ENCODE peak calls at places on chromosomes 2 and 18, in six cellular contexts. V, N, G, W, J and D are unnamed samples.
A peak's percentile ranks its signal among the peaks of the same experiment; 100 is the strongest.

GRCh38 chr2:6845903-6846302 is 19.8 kb downstream of the CMPK2 start:
- DNase-seq in V (no peak), W (no peak), J (no peak), N (no peak), G (no peak), D (no peak)

GRCh38 chr18:74457043-74457742 is at the start of gene DIPK1C:
- DNase-seq in J (peak; percentile 69), N (peak; percentile 41), V (peak; percentile 26), W (no peak), G (no peak), D (no peak)

GRCh38 chr2:40200516-40200915 is 251.4 kb downstream of the SLC8A1 start:
- DNase-seq in N (no peak), G (no peak), V (no peak), W (no peak), J (no peak), D (peak; percentile 76)

GRCh38 chr2:168722592-168722991 is 79.8 kb upstream of the NOSTRIN start:
- DNase-seq in W (no peak), G (no peak), J (no peak), V (no peak), N (peak; percentile 66), D (peak; percentile 59)

GRCh38 chr2:70557171-70557838 is 3.7 kb upstream of the TGFA start:
- DNase-seq in V (peak; percentile 74), N (no peak), W (no peak), G (no peak), J (no peak), D (no peak)

GRCh38 chr2:207474871-207475485 is 54.8 kb upstream of the CREB1 start:
- DNase-seq in V (peak; percentile 75), G (no peak), N (peak; percentile 45), J (peak; percentile 70), W (no peak), D (peak; percentile 72)

GRCh38 chr2:127818794-127819425 is 7.9 kb upstream of the WDR33 start:
- DNase-seq in J (no peak), V (no peak), N (no peak), W (no peak), G (no peak), D (no peak)

GRCh38 chr18:33804258-33804657 is 226.2 kb downstream of the ASXL3 start:
- DNase-seq in J (no peak), N (no peak), W (no peak), V (peak; percentile 11), G (no peak), D (peak; percentile 31)

GRCh38 chr18:79458131-79458838 is 62.6 kb downstream of the NFATC1 start:
- DNase-seq in V (peak; percentile 87), J (no peak), N (peak; percentile 79), G (peak; percentile 20), W (no peak), D (peak; percentile 79)

GRCh38 chr2:220076734-220077133 is 449.3 kb downstream of the SLC4A3 start:
- DNase-seq in G (no peak), N (peak; percentile 14), J (peak; percentile 75), V (peak; percentile 48), W (no peak), D (peak; percentile 82)

GRCh38 chr2:17713291-17713690 is 40.3 kb downstream of the SMC6 start:
- DNase-seq in W (no peak), J (no peak), N (no peak), G (no peak), V (no peak), D (no peak)

GRCh38 chr18:11178951-11179549 is 29.7 kb upstream of the PIEZO2 start:
- DNase-seq in N (peak; percentile 16), V (no peak), J (no peak), W (no peak), G (no peak), D (peak; percentile 92)

GRCh38 chr18:79454034-79454735 is 58.5 kb downstream of the NFATC1 start:
- DNase-seq in W (no peak), N (peak; percentile 48), G (no peak), V (no peak), J (no peak), D (peak; percentile 56)

GRCh38 chr18:2880473-2880872 is 33.7 kb downstream of the EMILIN2 start:
- DNase-seq in G (no peak), J (no peak), W (no peak), V (no peak), N (no peak), D (no peak)

GRCh38 chr2:186751790-186752189 is 57.9 kb downstream of the FAM171B start:
- DNase-seq in W (no peak), N (no peak), V (no peak), G (no peak), J (no peak), D (no peak)

GRCh38 chr2:231648579-231649174 is 56.0 kb downstream of the TEX44 start:
- DNase-seq in N (peak; percentile 70), J (peak; percentile 69), V (peak; percentile 84), W (peak; percentile 87), G (no peak), D (peak; percentile 34)

GRCh38 chr2:235659767-235660322 is 166.0 kb downstream of the AGAP1 start:
- DNase-seq in W (no peak), G (peak; percentile 66), V (peak; percentile 21), J (no peak), N (no peak), D (peak; percentile 88)

GRCh38 chr2:28606986-28607441 is 111.2 kb downstream of the PLB1 start:
- DNase-seq in W (no peak), N (no peak), V (peak; percentile 48), J (peak; percentile 48), G (no peak), D (no peak)

GRCh38 chr18:47964086-47964485 is 33.6 kb upstream of the SMAD2 start:
- DNase-seq in G (no peak), V (no peak), W (no peak), J (no peak), N (no peak), D (no peak)

GRCh38 chr2:121363632-121364420 is 78.8 kb upstream of the TFCP2L1 start:
- DNase-seq in G (no peak), J (no peak), W (no peak), N (no peak), V (no peak), D (peak; percentile 76)

GRCh38 chr2:653645-654425 is 23.4 kb downstream of the TMEM18 start:
- DNase-seq in G (no peak), N (no peak), V (no peak), W (no peak), J (no peak), D (no peak)

GRCh38 chr2:133123912-133124311 is 444.4 kb downstream of the NCKAP5 start:
- DNase-seq in G (no peak), N (no peak), W (no peak), J (no peak), V (no peak), D (no peak)

GRCh38 chr2:196431957-196432356 is 207.6 kb upstream of the CCDC150 start:
- DNase-seq in G (no peak), N (no peak), W (no peak), V (no peak), J (peak; percentile 65), D (peak; percentile 25)

GRCh38 chr2:28870146-28870891 is at the start of gene TRMT61B:
- DNase-seq in G (peak; percentile 81), W (peak; percentile 98), N (peak; percentile 96), J (peak; percentile 98), V (peak; percentile 98), D (peak; percentile 94)

GRCh38 chr2:231666171-231667095 is 41.9 kb upstream of the PTMA start:
- DNase-seq in V (peak; percentile 96), W (peak; percentile 98), G (peak; percentile 82), N (peak; percentile 97), J (peak; percentile 92), D (peak; percentile 96)

GRCh38 chr2:148966432-148966758 is 72.1 kb upstream of the LYPD6B start:
- DNase-seq in N (no peak), W (no peak), V (no peak), J (no peak), G (no peak), D (no peak)

GRCh38 chr2:148965596-148966431 is 72.7 kb upstream of the LYPD6B start:
- DNase-seq in G (no peak), J (no peak), N (no peak), W (no peak), V (no peak), D (no peak)

GRCh38 chr2:148967056-148967455 is 71.4 kb upstream of the LYPD6B start:
- DNase-seq in J (no peak), V (no peak), N (no peak), W (no peak), G (no peak), D (no peak)

GRCh38 chr2:148968776-148969175 is 69.7 kb upstream of the LYPD6B start:
- DNase-seq in J (peak; percentile 24), V (no peak), W (no peak), G (no peak), N (no peak), D (no peak)

GRCh38 chr2:148967484-148967883 is 71.0 kb upstream of the LYPD6B start:
- DNase-seq in W (no peak), J (peak; percentile 18), V (no peak), G (no peak), N (no peak), D (no peak)
- TF ChIP-seq CTCF in W (no peak), J (peak; percentile 23), V (no peak), G (no peak), N (no peak), D (no peak)

GRCh38 chr18:52907522-52907921 is 567.5 kb downstream of the DCC start:
- DNase-seq in G (no peak), J (no peak), W (no peak), N (no peak), V (no peak), D (no peak)
- H3K4me3 ChIP-seq in G (no peak overlapping the region), J (no peak overlapping the region), W (no peak overlapping the region), N (no peak overlapping the region), V (no peak overlapping the region), D (no peak overlapping the region)

GRCh38 chr2:149489452-149489851 is 98.1 kb downstream of the MMADHC start:
- DNase-seq in G (no peak), N (no peak), V (no peak), W (no peak), J (peak; percentile 13), D (no peak)

GRCh38 chr2:149488719-149489440 is 98.7 kb downstream of the MMADHC start:
- DNase-seq in V (no peak), J (no peak), W (no peak), G (no peak), N (no peak), D (peak; percentile 13)

GRCh38 chr2:149487189-149487588 is 100.4 kb downstream of the MMADHC start:
- DNase-seq in W (no peak), J (no peak), G (no peak), N (no peak), V (no peak), D (no peak)

GRCh38 chr2:149492923-149493322 is 94.7 kb downstream of the MMADHC start:
- DNase-seq in V (no peak), G (no peak), W (no peak), J (no peak), N (no peak), D (no peak)

GRCh38 chr2:149490296-149490695 is 97.3 kb downstream of the MMADHC start:
- DNase-seq in W (no peak), N (no peak), G (no peak), J (no peak), V (peak; percentile 38), D (peak; percentile 59)
- TF ChIP-seq CTCF in W (no peak), N (no peak), G (peak; percentile 37), J (no peak), V (peak; percentile 23), D (peak; percentile 42)

DNA sequence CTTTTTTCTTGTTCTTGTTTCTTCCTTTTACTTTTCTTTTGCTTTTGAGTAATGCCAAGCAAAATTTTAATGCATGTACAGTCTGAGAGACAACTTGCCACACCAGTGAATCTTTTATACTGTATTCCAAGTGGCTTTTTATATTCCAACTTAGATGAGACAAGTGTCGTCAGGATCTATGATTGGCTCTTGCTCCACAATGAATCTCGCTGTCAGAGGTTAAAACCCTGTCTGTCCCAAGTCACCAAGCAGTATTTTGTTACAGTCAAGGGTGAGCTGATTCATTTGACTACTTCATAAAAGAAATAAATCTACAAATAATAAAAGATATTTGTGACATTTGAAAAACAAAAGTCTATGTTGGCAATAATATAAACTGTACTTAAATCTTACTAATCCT is at the start of gene MSTN:
- DNase-seq in V (no peak), G (no peak), N (no peak), J (no peak), W (no peak), D (no peak)
- H3K4me3 ChIP-seq in V (no peak within 1 kb of the TSS), G (no peak within 1 kb of the TSS), N (no peak within 1 kb of the TSS), J (no peak within 1 kb of the TSS), W (no peak within 1 kb of the TSS), D (peak within 1 kb of the TSS; percentile 21)